ENCODE peak calls at places on chromosomes 1 and 21, in five cellular contexts. O is AG04450, C is GM10248, A is sigmoid colon, Z is IMR-90. F is an unnamed sample.

GRCh38 chr1:162822391-162823200 is 32.1 kb downstream of the HSD17B7 start:
- DNase-seq in O (no peak), C (peak), A (peak), Z (no peak), F (peak)

GRCh38 chr1:65724151-65724550 is 68.5 kb upstream of the PDE4B start:
- DNase-seq in O (no peak), C (no peak), A (no peak), Z (no peak), F (no peak)

GRCh38 chr1:11918779-11919519 is 7.3 kb downstream of the KIAA2013 start:
- DNase-seq in O (peak), C (no peak), A (peak), Z (peak), F (peak)

GRCh38 chr1:237799762-237800474 is 90.8 kb downstream of the ZP4 start:
- DNase-seq in O (no peak), C (peak), A (no peak), Z (peak), F (peak)

GRCh38 chr21:46115441-46116188 is 17.7 kb downstream of the COL6A2 start:
- DNase-seq in O (no peak), C (no peak), A (peak), Z (no peak), F (peak)

GRCh38 chr1:171119648-171120047 is 28.9 kb downstream of the FMO3 start:
- DNase-seq in O (no peak), C (no peak), A (no peak), Z (no peak), F (no peak)

GRCh38 chr1:175207971-175208370 is 15.4 kb upstream of the KIAA0040 start:
- DNase-seq in O (no peak), C (no peak), A (no peak), Z (no peak), F (no peak)

GRCh38 chr1:208595745-208596144 is 351.6 kb upstream of the PLXNA2 start:
- DNase-seq in O (no peak), C (no peak), A (no peak), Z (peak), F (peak)

GRCh38 chr1:164765993-164766720 is 207.2 kb downstream of the PBX1 start:
- DNase-seq in O (no peak), C (no peak), A (no peak), Z (peak), F (peak)

GRCh38 chr1:229194096-229194495 is 76.8 kb upstream of the RAB4A start:
- DNase-seq in O (no peak), C (no peak), A (no peak), Z (no peak), F (no peak)

GRCh38 chr1:209869242-209870149 is 41.7 kb downstream of the UTP25 start:
- DNase-seq in O (no peak), C (no peak), A (no peak), Z (no peak), F (peak)

GRCh38 chr1:182242641-182243040 is 148.9 kb downstream of the GLUL start:
- DNase-seq in O (no peak), C (no peak), A (no peak), Z (no peak), F (no peak)

GRCh38 chr1:96782861-96783260 is 61.3 kb downstream of the PTBP2 start:
- DNase-seq in O (peak), C (no peak), A (no peak), Z (peak), F (peak)

GRCh38 chr1:12034381-12034801 is 15.1 kb downstream of the MIIP start:
- DNase-seq in O (no peak), C (no peak), A (peak), Z (peak), F (peak)

GRCh38 chr1:248823517-248824001 is 2.2 kb downstream of the SH3BP5L start:
- DNase-seq in O (no peak), C (no peak), A (no peak), Z (peak), F (peak)

DNA sequence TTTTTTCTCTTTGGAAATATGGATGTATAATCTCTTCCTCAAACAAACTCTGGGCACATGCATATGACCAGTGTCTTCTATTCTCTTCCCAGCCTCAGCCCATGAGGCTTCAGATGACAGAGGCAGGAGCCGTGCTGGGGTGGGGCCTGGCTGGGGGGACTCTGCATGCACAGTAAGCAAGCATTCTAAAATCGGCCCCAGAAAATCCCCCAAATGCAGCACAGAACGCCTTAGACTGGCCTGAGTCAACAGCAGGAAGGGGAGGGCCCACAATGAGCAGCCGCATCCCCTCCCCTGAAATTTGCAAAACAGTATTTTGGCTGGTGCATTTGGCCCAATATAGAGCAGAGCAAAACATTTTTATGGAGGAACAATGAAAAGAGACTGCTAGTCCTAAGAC is 47.8 kb downstream of the ITPKB start:
- DNase-seq in O (no peak), C (peak), A (no peak), Z (no peak), F (no peak)
- TF ChIP-seq CTCF in O (no peak), C (no peak), A (no peak), Z (no peak), F (no peak)

DNA sequence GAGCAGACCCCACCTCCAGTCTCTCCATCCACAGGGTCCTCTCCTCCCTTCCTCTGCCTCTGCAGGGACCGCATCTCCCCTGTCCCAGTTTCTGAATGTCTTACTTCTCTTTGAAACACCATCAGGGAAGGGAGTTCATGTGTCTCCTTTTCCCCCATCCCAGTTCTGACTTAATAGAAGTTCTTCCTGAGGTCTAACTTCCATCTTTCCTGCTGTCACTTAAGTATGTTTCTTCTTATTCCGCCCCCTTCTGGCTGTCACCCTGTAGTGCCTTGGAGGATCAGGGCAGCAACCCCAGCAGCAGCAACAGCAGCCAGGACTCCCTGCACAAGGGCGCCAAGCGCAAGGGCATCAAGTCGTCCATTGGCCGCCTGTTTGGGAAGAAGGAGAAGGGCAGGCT is 29.3 kb downstream of the MYOG start:
- DNase-seq in O (no peak), C (no peak), A (no peak), Z (no peak), F (no peak)
- TF ChIP-seq CTCF in O (no peak), C (no peak), A (no peak), Z (no peak), F (peak)

GRCh38 chr1:107897428-107898339 is 67.3 kb downstream of the VAV3 start:
- DNase-seq in O (no peak), C (no peak), A (no peak), Z (no peak), F (no peak)
- TF ChIP-seq CTCF in O (no peak), C (no peak), A (no peak), Z (no peak), F (no peak)

DNA sequence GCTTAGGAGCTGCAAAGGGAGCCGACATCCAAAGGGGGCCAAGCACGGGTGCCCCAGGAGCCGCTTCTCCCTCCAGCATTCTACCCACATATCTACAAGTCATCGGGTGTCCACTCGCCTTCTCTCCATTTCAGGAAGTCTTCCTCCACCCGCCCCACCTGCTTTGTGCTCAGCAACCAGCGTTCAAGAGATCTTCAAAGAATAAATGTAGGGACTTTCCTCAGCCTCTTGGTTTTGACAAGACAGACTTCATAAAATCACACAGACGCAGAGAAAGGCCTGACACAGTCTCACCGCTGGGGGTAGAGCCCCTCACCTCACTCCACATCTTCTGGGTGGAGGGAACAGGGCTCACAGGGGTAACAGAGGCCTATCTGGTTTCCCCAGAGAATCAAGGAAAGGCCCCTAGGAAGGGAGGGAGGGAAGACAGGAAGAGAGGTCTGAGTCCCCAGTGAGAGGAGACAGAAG is 49.5 kb downstream of the SSBP3 start:
- DNase-seq in O (no peak), C (peak), A (no peak), Z (no peak), F (no peak)
- TF ChIP-seq CTCF in O (no peak), C (no peak), A (no peak), Z (no peak), F (no peak)

DNA sequence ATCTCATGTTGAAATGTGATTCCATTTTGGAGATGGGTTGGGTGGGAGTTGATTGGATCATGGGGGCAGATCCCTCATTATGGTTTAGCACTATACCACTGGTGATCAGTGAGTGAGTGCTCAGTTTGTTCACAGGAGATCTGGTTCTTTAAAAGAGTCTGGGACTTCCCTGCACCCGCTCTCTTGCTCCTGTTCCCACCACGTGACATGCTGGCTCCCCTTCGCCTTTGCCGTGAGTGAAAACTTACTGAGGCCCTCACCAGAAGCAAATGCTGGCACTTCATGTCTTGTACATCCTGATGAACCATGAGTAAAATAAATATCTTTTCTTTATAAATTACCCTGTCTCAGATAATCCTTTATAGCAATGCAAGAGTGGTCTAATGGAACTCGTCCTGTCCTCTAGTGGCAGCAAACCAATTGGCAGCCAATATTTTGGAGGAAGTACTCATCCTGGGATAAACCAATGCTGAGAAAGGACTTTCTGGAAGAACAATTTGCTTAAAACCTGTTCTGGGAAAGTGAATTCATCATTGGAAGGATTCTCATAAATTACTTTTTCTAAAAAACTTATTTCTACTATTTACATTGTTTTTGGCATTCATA is 27.8 kb upstream of the CYP4A11 start:
- DNase-seq in O (no peak), C (no peak), A (no peak), Z (no peak), F (no peak)
- TF ChIP-seq CTCF in O (peak), C (no peak), A (no peak), Z (no peak), F (no peak)

GRCh38 chr1:26537951-26538352 is 8.4 kb downstream of the RPS6KA1 start:
- DNase-seq in O (no peak), C (peak), A (no peak), Z (peak), F (peak)
- TF ChIP-seq CTCF in O (peak), C (peak), A (no peak), Z (peak), F (peak)

GRCh38 chr1:79259390-79260336 is 253.1 kb upstream of the ADGRL4 start:
- DNase-seq in O (peak), C (peak), A (no peak), Z (peak), F (peak)
- TF ChIP-seq CTCF in O (peak), C (peak), A (peak), Z (peak), F (peak)

GRCh38 chr1:38128511-38128910 is 81.9 kb upstream of the POU3F1 start:
- DNase-seq in O (no peak), C (no peak), A (peak), Z (no peak), F (no peak)

GRCh38 chr1:38128926-38129453 is 82.4 kb upstream of the POU3F1 start:
- DNase-seq in O (no peak), C (no peak), A (peak), Z (no peak), F (no peak)

GRCh38 chr1:38131024-38131585 is 84.5 kb upstream of the POU3F1 start:
- DNase-seq in O (no peak), C (no peak), A (peak), Z (peak), F (peak)

GRCh38 chr1:38129971-38130370 is 83.4 kb upstream of the POU3F1 start:
- DNase-seq in O (no peak), C (no peak), A (no peak), Z (peak), F (no peak)

GRCh38 chr1:38129473-38129872 is 82.9 kb upstream of the POU3F1 start:
- DNase-seq in O (no peak), C (no peak), A (peak), Z (no peak), F (no peak)
- TF ChIP-seq CTCF in O (no peak), C (peak), A (no peak), Z (no peak), F (no peak)